ENCODE peak calls at places on chromosomes 5 and 9, in six cellular contexts. R, B, Z, M, U and N are unnamed samples.

GRCh38 chr9:100590481-100590880 is 12.6 kb downstream of the CAVIN4 start:
- DNase-seq in B (no peak), Z (peak; percentile 78), R (no peak), U (no peak), M (no peak), N (no peak)

GRCh38 chr5:57277085-57277484 is 103.2 kb downstream of the GPBP1 start:
- DNase-seq in M (no peak), R (no peak), Z (peak; percentile 60), U (no peak), B (no peak), N (no peak)

GRCh38 chr9:69546265-69546664 is 125.9 kb downstream of the APBA1 start:
- DNase-seq in B (peak; percentile 70), M (no peak), U (no peak), R (no peak), Z (peak; percentile 8), N (no peak)

GRCh38 chr9:93252781-93253530 is 69.0 kb downstream of the WNK2 start:
- DNase-seq in B (no peak), Z (no peak), M (peak; percentile 71), R (peak; percentile 46), U (peak; percentile 42), N (peak; percentile 48)

GRCh38 chr5:141511771-141512325 is 23.0 kb downstream of the PCDHGC5 start:
- DNase-seq in B (no peak), R (no peak), M (no peak), U (no peak), Z (no peak), N (no peak)

GRCh38 chr5:135041726-135042125 is 7.7 kb upstream of the PITX1 start:
- DNase-seq in U (peak; percentile 20), M (no peak), Z (no peak), B (no peak), R (no peak), N (no peak)

GRCh38 chr5:79795764-79796398 is 106.2 kb downstream of the CMYA5 start:
- DNase-seq in U (peak; percentile 69), R (no peak), M (no peak), B (no peak), Z (peak; percentile 14), N (no peak)

GRCh38 chr9:3931058-3931457 is 368.8 kb downstream of the GLIS3 start:
- DNase-seq in U (no peak), R (no peak), M (no peak), Z (no peak), B (no peak), N (no peak)

GRCh38 chr9:126057869-126058467 is 268.7 kb upstream of the MVB12B start:
- DNase-seq in U (no peak), R (no peak), M (no peak), B (peak; percentile 57), Z (no peak), N (no peak)

GRCh38 chr5:150129813-150130492 is 25.7 kb downstream of the PDGFRB start:
- DNase-seq in M (peak; percentile 75), B (peak; percentile 75), R (peak; percentile 90), U (peak; percentile 85), Z (peak; percentile 84), N (peak; percentile 82)

GRCh38 chr5:179986328-179986727 is 78.6 kb upstream of the TBC1D9B start:
- DNase-seq in Z (peak; percentile 17), R (no peak), M (no peak), B (no peak), U (no peak), N (no peak)

GRCh38 chr5:62538017-62538942 is 40.3 kb upstream of the LRRC70 start:
- DNase-seq in R (no peak), Z (peak; percentile 88), M (no peak), U (no peak), B (no peak), N (no peak)

GRCh38 chr5:167296680-167297079 is 994.8 kb upstream of the WWC1 start:
- DNase-seq in R (no peak), B (no peak), M (no peak), Z (no peak), U (no peak), N (no peak)

GRCh38 chr5:43357067-43357466 is 43.9 kb upstream of the HMGCS1 start:
- DNase-seq in M (no peak), Z (no peak), U (no peak), B (no peak), R (no peak), N (no peak)

GRCh38 chr5:139639619-139640431 is 8.3 kb upstream of the CXXC5 start:
- DNase-seq in U (peak; percentile 62), B (no peak), R (peak; percentile 64), Z (no peak), M (no peak), N (no peak)

GRCh38 chr5:177367323-177367848 is 9.7 kb downstream of the RGS14 start:
- DNase-seq in Z (no peak), M (no peak), U (no peak), R (no peak), B (no peak), N (no peak)
- H3K4me3 ChIP-seq in Z (peak overlapping the region; percentile 17), M (peak overlapping the region; percentile 39), U (peak overlapping the region; percentile 65), R (peak overlapping the region; percentile 53), B (peak overlapping the region; percentile 66), N (peak overlapping the region; percentile 56)

GRCh38 chr9:102483666-102484065 is 511.5 kb upstream of the CYLC2 start:
- DNase-seq in Z (no peak), R (no peak), U (no peak), B (no peak), M (no peak), N (no peak)
- H3K36me3 ChIP-seq in Z (no peaks in the 10 kb centered on the region), R (no peaks in the 10 kb centered on the region), U (no peaks in the 10 kb centered on the region), B (no peaks in the 10 kb centered on the region), M (no peaks in the 10 kb centered on the region), N (no peaks in the 10 kb centered on the region)

GRCh38 chr9:127153484-127153883 is 31.0 kb upstream of the ANGPTL2 start:
- DNase-seq in Z (no peak), U (no peak), B (no peak), M (no peak), R (no peak), N (no peak)

GRCh38 chr9:127154003-127154389 is 31.6 kb upstream of the ANGPTL2 start:
- DNase-seq in R (no peak), B (no peak), M (no peak), Z (no peak), U (no peak), N (peak; percentile 51)

GRCh38 chr9:127155314-127155713 is 32.9 kb upstream of the ANGPTL2 start:
- DNase-seq in R (no peak), B (no peak), U (no peak), Z (no peak), M (no peak), N (no peak)

GRCh38 chr9:127158995-127159801 is 36.8 kb upstream of the ANGPTL2 start:
- DNase-seq in B (peak; percentile 55), U (no peak), R (peak; percentile 41), M (no peak), Z (peak; percentile 87), N (peak; percentile 54)

DNA sequence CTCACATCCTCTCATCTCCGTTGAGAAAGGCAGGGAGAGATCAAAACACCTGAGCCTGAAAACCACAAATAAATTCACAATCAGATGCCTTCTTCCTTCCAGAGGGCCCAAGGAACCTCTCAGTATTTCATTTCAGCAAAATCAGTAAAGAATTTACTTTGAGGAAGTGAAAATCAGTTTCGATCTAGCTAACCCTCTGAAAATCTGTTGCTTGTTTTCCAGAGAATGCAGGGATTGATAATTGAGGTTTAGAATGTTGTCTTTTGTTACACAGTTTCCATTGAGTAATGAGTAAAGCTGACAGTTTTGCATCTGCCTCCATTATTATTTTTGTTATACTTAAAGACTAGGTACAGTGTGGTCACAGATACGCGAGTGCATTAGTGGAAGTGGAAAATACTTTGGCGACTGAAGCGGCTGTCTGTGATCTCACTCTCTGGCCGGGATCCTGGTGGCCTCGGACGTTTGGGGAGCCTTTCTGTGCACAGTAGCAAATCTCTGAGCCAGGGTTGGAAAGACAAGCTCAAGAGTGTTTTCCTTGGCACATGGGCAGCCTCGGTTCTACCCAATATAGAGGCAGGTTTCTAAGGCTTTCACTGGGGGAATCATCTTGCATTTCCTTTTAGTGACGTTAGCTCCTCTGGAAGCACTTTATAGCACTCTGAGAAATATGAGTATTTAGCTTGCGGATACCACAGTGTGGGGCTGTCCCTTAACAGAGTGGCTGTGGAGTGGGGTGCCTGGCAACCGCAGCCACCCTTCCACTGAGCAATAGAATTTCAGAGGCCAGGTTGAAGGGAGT is 32.2 kb upstream of the ANGPTL2 start:
- DNase-seq in R (peak; percentile 88), Z (peak; percentile 75), B (no peak), U (peak; percentile 73), M (no peak), N (peak; percentile 77)
- TF ChIP-seq CTCF in R (no peak), Z (no peak), B (no peak), U (no peak), M (no peak), N (no peak)

DNA sequence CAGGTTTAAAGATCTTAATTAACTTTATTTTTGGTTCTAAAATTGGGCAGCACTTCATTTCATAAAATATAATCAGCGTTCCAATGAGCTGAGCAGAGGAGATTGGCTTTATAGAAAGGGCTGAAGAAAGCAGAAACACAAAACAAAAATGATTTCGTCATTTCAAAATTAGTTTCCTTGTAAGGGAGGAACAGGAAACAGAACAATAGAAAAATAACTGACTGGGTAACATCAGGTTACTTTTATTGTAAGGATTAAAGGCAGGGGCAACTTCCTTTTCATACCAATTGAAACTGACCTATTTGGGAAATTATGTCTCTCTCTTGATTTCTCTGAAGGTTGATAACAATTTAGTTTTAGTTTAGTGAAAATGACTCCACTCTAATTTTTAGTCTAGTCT is 157.1 kb downstream of the ATP10B start:
- DNase-seq in M (no peak), R (no peak), U (no peak), B (no peak), Z (no peak), N (no peak)
- H3K4me3 ChIP-seq in M (no peak overlapping the region), R (no peak overlapping the region), U (no peak overlapping the region), B (no peak overlapping the region), Z (no peak overlapping the region), N (no peak overlapping the region)

GRCh38 chr9:109027176-109027575 is 13.9 kb upstream of the CTNNAL1 start:
- DNase-seq in R (no peak), U (no peak), Z (peak; percentile 33), B (no peak), M (no peak), N (no peak)

GRCh38 chr9:109030426-109030825 is 17.1 kb upstream of the CTNNAL1 start:
- DNase-seq in B (no peak), M (no peak), R (no peak), U (no peak), Z (no peak), N (no peak)

GRCh38 chr9:109026306-109026705 is 13.0 kb upstream of the CTNNAL1 start:
- DNase-seq in Z (no peak), B (no peak), U (no peak), M (no peak), R (no peak), N (no peak)

GRCh38 chr9:109031241-109031640 is 17.9 kb upstream of the CTNNAL1 start:
- DNase-seq in B (no peak), Z (peak; percentile 20), M (no peak), U (no peak), R (no peak), N (no peak)

GRCh38 chr9:109028457-109028856 is 15.2 kb upstream of the CTNNAL1 start:
- DNase-seq in R (no peak), Z (no peak), U (no peak), M (no peak), B (no peak), N (no peak)
- H3K36me3 ChIP-seq in R (peaks cover 23% of the 10 kb centered on the region), Z (no peaks in the 10 kb centered on the region), U (peaks cover 41% of the 10 kb centered on the region), M (peaks cover 12% of the 10 kb centered on the region), B (peaks cover 26% of the 10 kb centered on the region), N (peaks cover 40% of the 10 kb centered on the region)

GRCh38 chr9:38334234-38334633 is 58.3 kb upstream of the ALDH1B1 start:
- DNase-seq in R (no peak), U (no peak), B (no peak), M (no peak), Z (no peak), N (no peak)
- TF ChIP-seq CTCF in R (peak; percentile 12), U (no peak), B (peak; percentile 66), M (peak; percentile 11), Z (peak; percentile 21), N (peak; percentile 23)